ENCODE peak calls at places on chromosomes 13 and 19, in nine cellular contexts. W, E, K, C, R, N, D, H and I are unnamed samples.

GRCh38 chr13:96172066-96172465 is 82.2 kb downstream of the HS6ST3 start:
- DNase-seq in R (no peak), K (no peak), N (no peak), W (no peak), D (no peak), H (no peak), E (no peak), C (no peak), I (peak)

GRCh38 chr13:113553541-113554332 is 30.8 kb upstream of the TFDP1 start:
- DNase-seq in D (no peak), W (no peak), C (no peak), R (no peak), K (no peak), N (no peak), E (no peak), H (no peak), I (no peak)

GRCh38 chr19:48117515-48118330 is 7.1 kb upstream of the PLA2G4C start:
- DNase-seq in N (no peak), R (no peak), K (no peak), W (no peak), H (no peak), D (no peak), C (no peak), E (no peak), I (no peak)

GRCh38 chr13:110965755-110966134 is 50.9 kb upstream of the ANKRD10 start:
- DNase-seq in D (no peak), R (no peak), C (no peak), N (no peak), K (no peak), E (no peak), W (no peak), H (no peak), I (no peak)

GRCh38 chr19:45032421-45032820 is 6.4 kb upstream of the CLASRP start:
- DNase-seq in R (no peak), D (no peak), E (no peak), K (no peak), N (no peak), W (no peak), H (no peak), C (no peak), I (no peak)

GRCh38 chr13:25046985-25047660 is 48.8 kb upstream of the PABPC3 start:
- DNase-seq in C (no peak), H (peak), R (peak), K (no peak), D (no peak), W (peak), E (no peak), N (no peak), I (peak)

GRCh38 chr19:4197625-4198466 is 15.4 kb downstream of the ANKRD24 start:
- DNase-seq in R (no peak), W (no peak), N (no peak), K (no peak), H (no peak), E (no peak), D (no peak), C (no peak), I (no peak)

GRCh38 chr19:39405930-39406655 is 554 bp upstream of the ZFP36 start:
- DNase-seq in K (no peak), C (no peak), H (no peak), W (no peak), N (no peak), E (peak), D (peak), R (no peak), I (no peak)

GRCh38 chr19:19215792-19216191 is 4.0 kb downstream of the NCAN start:
- DNase-seq in R (no peak), C (no peak), W (no peak), N (no peak), D (no peak), H (no peak), K (no peak), E (no peak), I (no peak)

GRCh38 chr13:113654175-113654560 is 3.8 kb downstream of the ATP4B start:
- DNase-seq in C (no peak), N (no peak), W (no peak), E (no peak), D (no peak), K (no peak), H (no peak), R (no peak), I (no peak)

GRCh38 chr13:76696370-76696769 is 189.8 kb downstream of the KCTD12 start:
- DNase-seq in W (peak), K (no peak), H (peak), E (no peak), C (no peak), N (no peak), D (no peak), R (peak), I (no peak)

GRCh38 chr19:23203841-23204344 is 46.3 kb downstream of the ZNF724 start:
- DNase-seq in W (no peak), H (no peak), R (no peak), C (no peak), N (peak), K (no peak), D (no peak), E (no peak), I (no peak)

GRCh38 chr13:37602743-37603381 is 4.3 kb upstream of the POSTN start:
- DNase-seq in C (no peak), E (no peak), W (no peak), K (no peak), N (no peak), R (peak), D (no peak), H (no peak), I (peak)

GRCh38 chr13:47069133-47069532 is 172.3 kb upstream of the HTR2A start:
- DNase-seq in W (no peak), H (no peak), R (no peak), C (no peak), K (no peak), D (no peak), E (no peak), N (no peak), I (no peak)

GRCh38 chr19:22052644-22053013 is 345 bp downstream of the ZNF257 start:
- DNase-seq in D (peak), W (no peak), R (no peak), E (no peak), N (peak), C (peak), K (no peak), H (no peak), I (no peak)

GRCh38 chr19:1168877-1169791 is 4.9 kb downstream of the SBNO2 start:
- DNase-seq in H (peak), D (no peak), E (peak), W (peak), K (no peak), C (peak), R (peak), N (no peak), I (peak)

GRCh38 chr19:5407356-5407755 is 47.9 kb upstream of the ZNRF4 start:
- DNase-seq in N (no peak), R (peak), D (no peak), E (no peak), C (no peak), K (peak), H (peak), W (no peak), I (peak)

GRCh38 chr13:92849381-92849780 is 377.2 kb upstream of the GPC6 start:
- DNase-seq in D (no peak), R (no peak), E (no peak), K (no peak), N (no peak), W (no peak), C (no peak), H (no peak), I (no peak)

GRCh38 chr19:51549533-51550324 is 18.3 kb upstream of the SIGLEC6 start:
- DNase-seq in N (no peak), C (no peak), R (no peak), W (no peak), D (no peak), H (no peak), K (no peak), E (no peak), I (no peak)
- H3K27ac ChIP-seq in N (no peak), C (no peak), R (no peak), W (no peak), D (no peak), H (no peak), K (no peak), E (no peak), I (no peak)

GRCh38 chr19:35232912-35233311 is 4.4 kb upstream of the FAM187B start:
- DNase-seq in K (no peak), E (no peak), H (no peak), R (no peak), D (no peak), C (no peak), W (no peak), N (no peak), I (no peak)

GRCh38 chr19:35231956-35232746 is 3.6 kb upstream of the FAM187B start:
- DNase-seq in H (no peak), D (no peak), C (no peak), W (no peak), E (no peak), R (no peak), K (no peak), N (no peak), I (no peak)

GRCh38 chr19:35240322-35240721 is 8.5 kb upstream of the LSR start:
- DNase-seq in K (no peak), N (no peak), E (peak), D (peak), R (no peak), W (no peak), H (no peak), C (no peak), I (no peak)

GRCh38 chr19:35241417-35241816 is 7.4 kb upstream of the LSR start:
- DNase-seq in R (no peak), W (no peak), C (no peak), N (no peak), E (no peak), K (no peak), H (no peak), D (no peak), I (no peak)

GRCh38 chr19:35236638-35237400 is 8.3 kb upstream of the FAM187B start:
- DNase-seq in R (no peak), H (no peak), W (no peak), E (peak), D (peak), K (no peak), N (no peak), C (no peak), I (no peak)
- TF ChIP-seq CTCF in R (no peak), H (peak), W (no peak), E (no peak), D (no peak), K (no peak), N (peak), C (peak), I (no peak)

GRCh38 chr13:98889419-98890079 is 88.3 kb downstream of the DOCK9 start:
- DNase-seq in C (no peak), N (no peak), K (no peak), D (no peak), W (no peak), H (no peak), E (no peak), R (no peak), I (peak)
- H3K27ac ChIP-seq in C (no peak), N (no peak), K (no peak), D (no peak), W (no peak), H (no peak), E (no peak), R (no peak), I (no peak)

GRCh38 chr13:27624071-27624470 is 2.4 kb downstream of the POLR1D start:
- DNase-seq in E (no peak), C (peak), K (no peak), R (no peak), W (no peak), D (no peak), H (no peak), N (no peak), I (no peak)
- TF ChIP-seq CTCF in E (no peak), C (no peak), K (no peak), R (no peak), W (no peak), D (no peak), H (no peak), N (no peak), I (no peak)

GRCh38 chr19:34664870-34665269 is 12.1 kb downstream of the SCGB2B2 start:
- DNase-seq in K (no peak), H (no peak), C (no peak), N (no peak), D (no peak), E (no peak), R (no peak), W (no peak), I (no peak)

GRCh38 chr19:34666958-34667265 is 10.0 kb downstream of the SCGB2B2 start:
- DNase-seq in E (no peak), W (no peak), H (no peak), D (no peak), K (no peak), N (no peak), R (no peak), C (no peak), I (no peak)

GRCh38 chr19:34669305-34669704 is 7.7 kb downstream of the SCGB2B2 start:
- DNase-seq in C (peak), W (no peak), R (no peak), K (no peak), N (no peak), E (no peak), D (no peak), H (no peak), I (no peak)

GRCh38 chr19:34666200-34666957 is 10.6 kb downstream of the SCGB2B2 start:
- DNase-seq in C (no peak), D (no peak), E (no peak), H (no peak), N (no peak), W (no peak), K (no peak), R (no peak), I (no peak)

GRCh38 chr19:34667349-34668076 is 9.4 kb downstream of the SCGB2B2 start:
- DNase-seq in E (no peak), K (no peak), C (no peak), N (no peak), H (no peak), W (peak), D (no peak), R (peak), I (peak)
- H3K27ac ChIP-seq in E (peak), K (no peak), C (peak), N (peak), H (no peak), W (no peak), D (peak), R (peak), I (peak)

DNA sequence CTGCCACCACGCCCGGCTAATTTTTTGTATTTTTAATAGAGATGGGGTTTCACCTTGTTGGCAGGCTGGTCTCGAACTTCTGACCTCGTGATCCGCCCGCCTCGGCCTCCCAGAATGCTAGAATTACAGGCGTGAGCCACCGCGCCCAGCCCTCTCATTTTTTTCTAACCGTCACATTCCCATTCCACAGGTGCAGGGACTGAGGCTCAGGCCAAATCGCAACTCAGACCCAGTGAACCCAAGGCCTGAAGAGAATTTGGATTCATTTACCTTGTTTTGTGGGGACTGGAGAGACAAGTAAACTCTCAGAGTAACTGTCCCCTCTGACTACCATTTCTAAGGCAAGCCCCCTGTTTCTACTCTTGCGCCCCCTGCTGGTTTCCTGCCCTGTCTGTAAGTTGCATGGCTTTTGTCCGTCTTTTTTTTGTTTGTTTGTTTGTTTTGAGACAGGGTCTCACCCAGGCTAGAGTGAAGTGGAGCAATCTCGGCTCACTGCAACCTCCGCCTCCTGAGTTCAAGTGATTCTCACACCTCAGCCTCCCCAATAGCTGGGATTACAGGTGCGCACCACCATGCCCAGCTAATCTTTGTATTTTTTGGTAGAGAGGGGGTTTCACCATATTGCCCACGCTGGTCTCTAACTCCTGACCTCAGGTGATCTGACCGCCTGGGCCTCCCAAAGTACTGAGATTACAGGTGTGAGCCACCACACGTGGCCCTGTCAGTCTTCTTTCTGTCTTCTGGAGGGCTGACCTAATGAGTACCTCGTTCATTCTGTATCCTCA is 2.3 kb upstream of the STRN4 start:
- DNase-seq in K (no peak), D (peak), E (peak), R (peak), N (peak), C (peak), W (no peak), H (peak), I (no peak)
- TF ChIP-seq CTCF in K (peak), D (peak), E (peak), R (peak), N (peak), C (peak), W (peak), H (peak), I (peak)

DNA sequence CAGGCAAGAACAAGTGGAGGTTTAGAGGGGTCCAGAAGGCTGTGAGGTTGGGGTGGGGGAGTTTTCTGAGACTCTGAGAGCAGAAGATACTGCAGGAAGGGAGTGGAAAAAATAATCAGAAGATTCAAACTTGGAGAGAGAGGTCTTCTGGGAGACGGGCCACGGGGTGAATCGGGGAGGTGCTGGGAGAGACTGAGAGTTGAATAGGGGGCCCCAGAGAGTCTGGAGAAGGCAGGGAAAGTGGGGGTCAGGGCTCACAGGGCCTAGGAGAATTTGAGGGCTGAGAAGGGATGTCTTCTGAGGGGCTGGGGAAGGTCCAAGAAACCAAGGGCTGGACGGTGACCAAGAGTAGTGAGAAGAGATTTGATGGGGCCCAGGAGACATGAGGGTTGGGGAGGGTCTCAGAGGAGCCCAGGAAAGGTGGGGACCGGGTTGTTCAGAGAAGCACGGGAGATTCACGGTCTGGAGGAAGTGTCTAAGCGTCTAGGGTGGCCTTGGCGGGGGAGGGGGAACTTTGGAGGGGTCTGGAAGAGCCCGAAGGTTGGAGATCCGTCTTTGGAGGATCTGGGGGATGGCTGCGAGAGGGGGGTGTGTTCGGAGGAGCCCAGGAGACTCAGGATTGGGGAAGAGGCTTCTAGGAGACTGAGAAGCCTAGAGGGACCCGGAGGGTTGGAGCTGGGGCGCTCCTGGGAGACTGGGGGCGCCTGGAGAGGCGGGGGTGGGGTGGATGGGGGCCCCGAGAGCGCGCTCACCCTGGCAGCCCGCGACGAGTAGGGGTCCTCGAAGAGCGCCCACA is 1.5 kb downstream of the KCNC3 start:
- DNase-seq in D (no peak), C (no peak), W (no peak), N (no peak), E (no peak), H (no peak), K (no peak), R (no peak), I (no peak)
- H3K27ac ChIP-seq in D (no peak), C (no peak), W (no peak), N (no peak), E (no peak), H (no peak), K (no peak), R (no peak), I (no peak)